ENCODE peak calls at places on chromosomes 12 and 14, in five cellular contexts. B is AG09309, N is body of pancreas, W is suprapubic skin, Z is AG04450. K is an unnamed sample.

GRCh38 chr12:93098077-93098476 is 169.0 kb upstream of the EEA1 start:
- DNase-seq in B (no peak), N (peak), W (peak), Z (no peak), K (no peak)

GRCh38 chr14:39492267-39492666 is 60.0 kb upstream of the FBXO33 start:
- DNase-seq in B (peak), N (no peak), W (no peak), Z (peak), K (peak)

GRCh38 chr14:91417134-91417982 is at the start of gene CCDC88C:
- DNase-seq in B (no peak), N (peak), W (peak), Z (no peak), K (no peak)

GRCh38 chr12:13293086-13293485 is 96.6 kb downstream of the EMP1 start:
- DNase-seq in B (no peak), N (no peak), W (no peak), Z (no peak), K (peak)

GRCh38 chr12:117900561-117900960 is 68.2 kb downstream of the KSR2 start:
- DNase-seq in B (no peak), N (no peak), W (no peak), Z (no peak), K (no peak)

GRCh38 chr14:104145826-104146642 is 7.6 kb downstream of the KIF26A start:
- DNase-seq in B (no peak), N (no peak), W (peak), Z (no peak), K (no peak)

GRCh38 chr14:69715725-69716482 is 51.0 kb upstream of the SRSF5 start:
- DNase-seq in B (peak), N (peak), W (peak), Z (peak), K (peak)

GRCh38 chr12:113591480-113591971 is 119.9 kb upstream of the LHX5 start:
- DNase-seq in B (no peak), N (no peak), W (no peak), Z (no peak), K (no peak)

GRCh38 chr12:4539167-4539870 is 629 bp downstream of the RAD51AP1 start:
- DNase-seq in B (no peak), N (no peak), W (no peak), Z (no peak), K (no peak)

GRCh38 chr12:11085419-11085818 is 6.7 kb downstream of the TAS2R43 start:
- DNase-seq in B (no peak), N (no peak), W (no peak), Z (no peak), K (no peak)

GRCh38 chr12:109946913-109947312 is 46.8 kb downstream of the TCHP start:
- DNase-seq in B (no peak), N (no peak), W (no peak), Z (no peak), K (no peak)

GRCh38 chr12:6345319-6346071 is 3.6 kb upstream of the TNFRSF1A start:
- DNase-seq in B (peak), N (no peak), W (no peak), Z (peak), K (peak)

GRCh38 chr12:9227953-9228352 is 19.8 kb upstream of the PZP start:
- DNase-seq in B (no peak), N (no peak), W (no peak), Z (no peak), K (no peak)

GRCh38 chr12:57124259-57124877 is 3.9 kb upstream of the LRP1 start:
- DNase-seq in B (no peak), N (peak), W (peak), Z (no peak), K (no peak)

GRCh38 chr12:25970082-25970481 is 11.6 kb downstream of the RASSF8 start:
- DNase-seq in B (no peak), N (no peak), W (no peak), Z (no peak), K (no peak)

GRCh38 chr14:69559581-69560011 is 15.1 kb downstream of the CCDC177 start:
- DNase-seq in B (no peak), N (no peak), W (no peak), Z (no peak), K (no peak)

GRCh38 chr12:57844725-57845477 is 1.6 kb downstream of the CTDSP2 start:
- DNase-seq in B (no peak), N (peak), W (peak), Z (peak), K (peak)

GRCh38 chr14:24806061-24806678 is 172.2 kb upstream of the GZMB start:
- DNase-seq in B (peak), N (peak), W (no peak), Z (peak), K (no peak)

GRCh38 chr14:61145258-61145902 is 135.8 kb downstream of the TMEM30B start:
- DNase-seq in B (peak), N (no peak), W (no peak), Z (peak), K (peak)

DNA sequence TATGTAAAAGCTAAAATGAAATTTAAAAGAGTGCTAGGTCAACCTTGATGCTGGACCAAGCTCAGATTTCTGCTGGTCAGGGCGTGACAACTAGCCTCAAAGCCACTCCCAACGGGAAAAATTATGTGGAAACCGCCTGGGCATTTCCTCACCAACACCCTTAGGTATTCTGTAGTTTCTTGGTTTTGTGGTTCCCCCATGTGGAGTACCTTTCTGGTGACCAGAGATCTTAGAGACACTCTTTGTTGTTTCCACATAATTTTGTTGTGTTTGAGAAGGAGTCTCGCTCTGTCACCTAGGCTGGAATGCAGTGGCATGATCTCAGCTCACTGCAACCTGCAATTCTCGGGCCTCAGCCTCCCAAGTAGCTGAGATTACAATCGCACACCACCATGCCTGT is 119.9 kb downstream of the DENND5B start:
- DNase-seq in B (no peak), N (no peak), W (no peak), Z (no peak), K (no peak)
- TF ChIP-seq CTCF in B (no peak), N (no peak), W (no peak), Z (no peak), K (no peak)

DNA sequence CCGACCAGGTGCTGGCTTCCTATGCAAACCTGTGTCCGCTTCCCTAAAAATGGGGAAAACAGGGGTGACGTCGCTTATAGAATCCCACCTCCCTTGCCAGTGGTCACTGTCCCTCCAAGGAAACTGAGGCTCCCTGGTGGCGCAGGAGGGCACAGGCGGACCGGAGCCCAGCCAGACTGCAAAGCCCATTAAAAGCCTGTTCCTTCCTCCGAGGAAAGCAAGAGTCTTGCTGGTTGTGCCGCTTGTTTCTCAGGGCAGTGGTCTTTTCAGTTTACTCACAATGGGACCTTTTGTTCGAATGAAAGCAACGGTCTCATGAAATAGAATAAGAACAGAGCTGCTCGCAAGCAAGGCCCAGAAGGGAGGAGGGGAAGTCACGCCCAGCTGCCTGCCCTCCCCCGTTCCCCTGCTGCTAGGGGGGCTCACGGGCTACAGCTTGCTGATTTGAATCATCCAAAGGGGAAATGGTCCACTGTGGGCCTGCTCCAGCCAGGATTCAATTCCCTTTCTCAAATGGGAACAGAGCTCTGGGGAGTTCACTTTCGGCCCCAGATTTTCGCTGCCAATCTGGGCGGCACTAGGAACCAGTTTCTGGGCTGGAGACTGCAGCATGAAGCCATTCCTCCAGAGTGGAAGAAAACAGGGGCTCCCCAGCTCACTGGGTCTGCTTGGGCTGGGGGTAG is 4.6 kb upstream of the SELPLG start:
- DNase-seq in B (no peak), N (no peak), W (peak), Z (no peak), K (no peak)
- H3K4me3 ChIP-seq in B (no peak), N (no peak), W (no peak), Z (no peak), K (peak)

GRCh38 chr12:1279050-1279449 is 288.0 kb downstream of the ERC1 start:
- DNase-seq in B (no peak), N (no peak), W (no peak), Z (no peak), K (no peak)
- TF ChIP-seq CTCF in B (peak), N (no peak), W (no peak), Z (no peak), K (no peak)

DNA sequence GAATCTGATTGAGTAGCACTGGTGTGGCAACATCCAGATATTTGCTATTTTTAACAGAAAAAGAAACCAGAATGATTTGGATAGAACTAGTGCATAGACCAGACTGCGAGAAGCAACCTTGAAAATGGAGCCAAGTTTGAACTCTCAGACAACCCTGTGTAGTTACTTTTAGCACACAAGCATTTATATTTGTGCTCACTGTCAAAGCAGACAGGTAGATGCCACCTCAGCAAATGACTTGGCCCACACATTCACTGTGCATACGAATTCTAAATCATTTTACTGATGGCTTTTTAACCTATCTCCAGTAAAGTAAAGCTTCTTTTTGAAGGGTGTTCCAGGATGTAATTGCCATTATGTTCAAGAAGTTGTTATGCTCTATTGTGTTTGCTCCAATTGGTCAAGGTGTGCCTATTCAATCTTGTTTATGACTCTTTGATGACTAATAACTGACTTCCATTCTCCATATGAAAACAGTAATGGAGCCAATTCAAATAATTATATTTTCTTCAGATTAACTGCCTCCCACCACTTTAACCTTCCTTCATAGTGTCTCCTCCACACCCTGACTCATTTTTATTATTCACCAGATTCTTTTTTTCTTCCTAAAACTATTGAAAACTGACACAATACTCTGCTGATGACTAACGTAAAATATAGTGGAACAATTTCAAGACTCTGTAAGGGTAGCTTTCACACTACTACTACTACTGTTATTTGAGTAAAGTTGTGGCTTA is 138.5 kb downstream of the CCER1 start:
- DNase-seq in B (peak), N (no peak), W (no peak), Z (no peak), K (no peak)
- H3K4me3 ChIP-seq in B (no peak), N (no peak), W (no peak), Z (no peak), K (no peak)

GRCh38 chr14:73290279-73290678 is 53.0 kb downstream of the PAPLN start:
- DNase-seq in B (no peak), N (no peak), W (no peak), Z (no peak), K (no peak)
- TF ChIP-seq CTCF in B (no peak), N (no peak), W (no peak), Z (no peak), K (no peak)

GRCh38 chr14:105488781-105489606 is 2.1 kb upstream of the TEDC1 start:
- DNase-seq in B (no peak), N (no peak), W (no peak), Z (no peak), K (no peak)
- H3K4me3 ChIP-seq in B (no peak), N (no peak), W (peak), Z (no peak), K (no peak)

GRCh38 chr12:103745962-103746361 is 95.1 kb downstream of the NT5DC3 start:
- DNase-seq in B (no peak), N (no peak), W (no peak), Z (no peak), K (no peak)
- TF ChIP-seq CTCF in B (no peak), N (no peak), W (no peak), Z (no peak), K (no peak)